ENCODE peak calls at places on chromosomes 11 and 22, in nine cellular contexts. One of them, this sample, is unnamed.

GRCh38 chr11:16512163-16512562 is 155.8 kb upstream of the SOX6 start:
- DNase-seq in fibroblast of the conjunctiva: no peak
- DNase-seq in stimulated activated CD4-positive, alpha-beta T cell treated with anti-CD3 and anti-CD28 coated beads, TNF-alpha, amount 100 ng/mL, for 48 hours: no peak
- DNase-seq in NT2/D1: no peak
- DNase-seq in T47D: no peak
- DNase-seq in GM12865: no peak
- DNase-seq in neural crest cell: no peak
- DNase-seq in SJSA1: no peak
- DNase-seq in effector memory CD4-positive, alpha-beta T cell: no peak
- DNase-seq in this sample: no peak

GRCh38 chr22:49900441-49901230 is 17.6 kb downstream of the ALG12 start:
- DNase-seq in NT2/D1: no peak
- DNase-seq in effector memory CD4-positive, alpha-beta T cell: no peak
- DNase-seq in stimulated activated CD4-positive, alpha-beta T cell treated with anti-CD3 and anti-CD28 coated beads, TNF-alpha, amount 100 ng/mL, for 48 hours: no peak
- DNase-seq in SJSA1: no peak
- DNase-seq in neural crest cell: no peak
- DNase-seq in fibroblast of the conjunctiva: no peak
- DNase-seq in GM12865: no peak
- DNase-seq in T47D: no peak
- DNase-seq in this sample: no peak

GRCh38 chr11:46127150-46127638 is 5.9 kb upstream of the PHF21A start:
- DNase-seq in T47D: peak; percentile 49
- DNase-seq in stimulated activated CD4-positive, alpha-beta T cell treated with anti-CD3 and anti-CD28 coated beads, TNF-alpha, amount 100 ng/mL, for 48 hours: peak; percentile 29
- DNase-seq in fibroblast of the conjunctiva: no peak
- DNase-seq in effector memory CD4-positive, alpha-beta T cell: peak; percentile 47
- DNase-seq in SJSA1: peak; percentile 54
- DNase-seq in GM12865: peak; percentile 77
- DNase-seq in NT2/D1: no peak
- DNase-seq in neural crest cell: no peak
- DNase-seq in this sample: no peak

GRCh38 chr11:62575156-62575555 is 1.5 kb upstream of the EEF1G start:
- DNase-seq in T47D: no peak
- DNase-seq in stimulated activated CD4-positive, alpha-beta T cell treated with anti-CD3 and anti-CD28 coated beads, TNF-alpha, amount 100 ng/mL, for 48 hours: no peak
- DNase-seq in effector memory CD4-positive, alpha-beta T cell: no peak
- DNase-seq in fibroblast of the conjunctiva: no peak
- DNase-seq in neural crest cell: no peak
- DNase-seq in GM12865: no peak
- DNase-seq in NT2/D1: no peak
- DNase-seq in SJSA1: no peak
- DNase-seq in this sample: no peak

GRCh38 chr22:20783844-20784723 is 10.2 kb downstream of the SERPIND1 start:
- DNase-seq in stimulated activated CD4-positive, alpha-beta T cell treated with anti-CD3 and anti-CD28 coated beads, TNF-alpha, amount 100 ng/mL, for 48 hours: peak; percentile 9
- DNase-seq in neural crest cell: peak; percentile 34
- DNase-seq in NT2/D1: no peak
- DNase-seq in effector memory CD4-positive, alpha-beta T cell: no peak
- DNase-seq in GM12865: peak; percentile 81
- DNase-seq in SJSA1: no peak
- DNase-seq in fibroblast of the conjunctiva: peak; percentile 42
- DNase-seq in T47D: no peak
- DNase-seq in this sample: peak; percentile 20

GRCh38 chr22:48721394-48721666 is 1106.3 kb downstream of the BRD1 start:
- DNase-seq in neural crest cell: no peak
- DNase-seq in GM12865: no peak
- DNase-seq in SJSA1: no peak
- DNase-seq in effector memory CD4-positive, alpha-beta T cell: no peak
- DNase-seq in NT2/D1: no peak
- DNase-seq in fibroblast of the conjunctiva: no peak
- DNase-seq in T47D: no peak
- DNase-seq in stimulated activated CD4-positive, alpha-beta T cell treated with anti-CD3 and anti-CD28 coated beads, TNF-alpha, amount 100 ng/mL, for 48 hours: no peak
- DNase-seq in this sample: no peak

GRCh38 chr11:134144744-134145143 is 75.9 kb downstream of the JAM3 start:
- DNase-seq in stimulated activated CD4-positive, alpha-beta T cell treated with anti-CD3 and anti-CD28 coated beads, TNF-alpha, amount 100 ng/mL, for 48 hours: no peak
- DNase-seq in fibroblast of the conjunctiva: no peak
- DNase-seq in T47D: no peak
- DNase-seq in neural crest cell: no peak
- DNase-seq in effector memory CD4-positive, alpha-beta T cell: no peak
- DNase-seq in SJSA1: no peak
- DNase-seq in NT2/D1: no peak
- DNase-seq in GM12865: no peak
- DNase-seq in this sample: no peak

GRCh38 chr22:39365406-39365782 is 15.6 kb downstream of the SYNGR1 start:
- DNase-seq in stimulated activated CD4-positive, alpha-beta T cell treated with anti-CD3 and anti-CD28 coated beads, TNF-alpha, amount 100 ng/mL, for 48 hours: no peak
- DNase-seq in effector memory CD4-positive, alpha-beta T cell: no peak
- DNase-seq in SJSA1: no peak
- DNase-seq in fibroblast of the conjunctiva: no peak
- DNase-seq in GM12865: no peak
- DNase-seq in neural crest cell: no peak
- DNase-seq in T47D: no peak
- DNase-seq in NT2/D1: no peak
- DNase-seq in this sample: no peak

GRCh38 chr11:587978-588380 is 11.7 kb downstream of the PHRF1 start:
- DNase-seq in effector memory CD4-positive, alpha-beta T cell: peak; percentile 76
- DNase-seq in stimulated activated CD4-positive, alpha-beta T cell treated with anti-CD3 and anti-CD28 coated beads, TNF-alpha, amount 100 ng/mL, for 48 hours: peak; percentile 73
- DNase-seq in fibroblast of the conjunctiva: no peak
- DNase-seq in T47D: no peak
- DNase-seq in GM12865: no peak
- DNase-seq in NT2/D1: no peak
- DNase-seq in SJSA1: no peak
- DNase-seq in neural crest cell: no peak
- DNase-seq in this sample: no peak

GRCh38 chr11:35146074-35146521 is 7.1 kb downstream of the CD44 start:
- DNase-seq in SJSA1: no peak
- DNase-seq in NT2/D1: no peak
- DNase-seq in stimulated activated CD4-positive, alpha-beta T cell treated with anti-CD3 and anti-CD28 coated beads, TNF-alpha, amount 100 ng/mL, for 48 hours: peak; percentile 83
- DNase-seq in effector memory CD4-positive, alpha-beta T cell: peak; percentile 63
- DNase-seq in T47D: no peak
- DNase-seq in GM12865: peak; percentile 91
- DNase-seq in neural crest cell: no peak
- DNase-seq in fibroblast of the conjunctiva: no peak
- DNase-seq in this sample: no peak

GRCh38 chr22:33923660-33924246 is 3.5 kb upstream of the LARGE1 start:
- DNase-seq in fibroblast of the conjunctiva: peak; percentile 45
- DNase-seq in T47D: peak; percentile 49
- DNase-seq in NT2/D1: peak; percentile 76
- DNase-seq in GM12865: peak; percentile 87
- DNase-seq in SJSA1: peak; percentile 68
- DNase-seq in stimulated activated CD4-positive, alpha-beta T cell treated with anti-CD3 and anti-CD28 coated beads, TNF-alpha, amount 100 ng/mL, for 48 hours: no peak
- DNase-seq in neural crest cell: peak; percentile 60
- DNase-seq in effector memory CD4-positive, alpha-beta T cell: no peak
- DNase-seq in this sample: no peak

GRCh38 chr11:34431979-34432378 is 6.8 kb upstream of the CAT start:
- DNase-seq in stimulated activated CD4-positive, alpha-beta T cell treated with anti-CD3 and anti-CD28 coated beads, TNF-alpha, amount 100 ng/mL, for 48 hours: no peak
- DNase-seq in NT2/D1: no peak
- DNase-seq in neural crest cell: no peak
- DNase-seq in SJSA1: no peak
- DNase-seq in fibroblast of the conjunctiva: no peak
- DNase-seq in effector memory CD4-positive, alpha-beta T cell: no peak
- DNase-seq in T47D: no peak
- DNase-seq in GM12865: no peak
- DNase-seq in this sample: no peak

GRCh38 chr11:130674686-130675085 is 226.2 kb downstream of the ADAMTS15 start:
- DNase-seq in neural crest cell: no peak
- DNase-seq in GM12865: no peak
- DNase-seq in SJSA1: no peak
- DNase-seq in fibroblast of the conjunctiva: no peak
- DNase-seq in effector memory CD4-positive, alpha-beta T cell: no peak
- DNase-seq in stimulated activated CD4-positive, alpha-beta T cell treated with anti-CD3 and anti-CD28 coated beads, TNF-alpha, amount 100 ng/mL, for 48 hours: no peak
- DNase-seq in T47D: no peak
- DNase-seq in NT2/D1: no peak
- DNase-seq in this sample: no peak

GRCh38 chr11:19164230-19164855 is 37.4 kb downstream of the CSRP3 start:
- DNase-seq in GM12865: no peak
- DNase-seq in fibroblast of the conjunctiva: no peak
- DNase-seq in stimulated activated CD4-positive, alpha-beta T cell treated with anti-CD3 and anti-CD28 coated beads, TNF-alpha, amount 100 ng/mL, for 48 hours: no peak
- DNase-seq in effector memory CD4-positive, alpha-beta T cell: no peak
- DNase-seq in neural crest cell: no peak
- DNase-seq in T47D: no peak
- DNase-seq in NT2/D1: no peak
- DNase-seq in SJSA1: no peak
- DNase-seq in this sample: no peak

GRCh38 chr11:94328587-94329080 is 24.3 kb downstream of the IZUMO1R start:
- DNase-seq in T47D: no peak
- DNase-seq in effector memory CD4-positive, alpha-beta T cell: no peak
- DNase-seq in SJSA1: no peak
- DNase-seq in fibroblast of the conjunctiva: no peak
- DNase-seq in stimulated activated CD4-positive, alpha-beta T cell treated with anti-CD3 and anti-CD28 coated beads, TNF-alpha, amount 100 ng/mL, for 48 hours: no peak
- DNase-seq in GM12865: no peak
- DNase-seq in neural crest cell: no peak
- DNase-seq in NT2/D1: no peak
- DNase-seq in this sample: no peak

GRCh38 chr11:12053606-12054361 is 45.4 kb upstream of the DKK3 start:
- DNase-seq in stimulated activated CD4-positive, alpha-beta T cell treated with anti-CD3 and anti-CD28 coated beads, TNF-alpha, amount 100 ng/mL, for 48 hours: no peak
- DNase-seq in T47D: no peak
- DNase-seq in NT2/D1: no peak
- DNase-seq in GM12865: no peak
- DNase-seq in fibroblast of the conjunctiva: peak; percentile 75
- DNase-seq in effector memory CD4-positive, alpha-beta T cell: no peak
- DNase-seq in SJSA1: no peak
- DNase-seq in neural crest cell: no peak
- DNase-seq in this sample: no peak

GRCh38 chr11:12506502-12506921 is 129.1 kb downstream of the PARVA start:
- DNase-seq in NT2/D1: no peak
- DNase-seq in SJSA1: no peak
- DNase-seq in fibroblast of the conjunctiva: no peak
- DNase-seq in T47D: no peak
- DNase-seq in effector memory CD4-positive, alpha-beta T cell: no peak
- DNase-seq in stimulated activated CD4-positive, alpha-beta T cell treated with anti-CD3 and anti-CD28 coated beads, TNF-alpha, amount 100 ng/mL, for 48 hours: no peak
- DNase-seq in neural crest cell: no peak
- DNase-seq in GM12865: no peak
- DNase-seq in this sample: no peak

GRCh38 chr11:85663080-85663729 is 1.7 kb downstream of the CREBZF start:
- DNase-seq in SJSA1: no peak
- DNase-seq in GM12865: no peak
- DNase-seq in T47D: no peak
- DNase-seq in NT2/D1: no peak
- DNase-seq in effector memory CD4-positive, alpha-beta T cell: no peak
- DNase-seq in stimulated activated CD4-positive, alpha-beta T cell treated with anti-CD3 and anti-CD28 coated beads, TNF-alpha, amount 100 ng/mL, for 48 hours: no peak
- DNase-seq in neural crest cell: no peak
- DNase-seq in fibroblast of the conjunctiva: no peak
- DNase-seq in this sample: no peak

GRCh38 chr11:437228-437870 is 4.5 kb downstream of the ANO9 start:
- DNase-seq in effector memory CD4-positive, alpha-beta T cell: no peak
- DNase-seq in fibroblast of the conjunctiva: no peak
- DNase-seq in stimulated activated CD4-positive, alpha-beta T cell treated with anti-CD3 and anti-CD28 coated beads, TNF-alpha, amount 100 ng/mL, for 48 hours: no peak
- DNase-seq in T47D: no peak
- DNase-seq in neural crest cell: no peak
- DNase-seq in SJSA1: no peak
- DNase-seq in GM12865: no peak
- DNase-seq in NT2/D1: no peak
- DNase-seq in this sample: no peak

GRCh38 chr11:57402188-57403066 is 12.0 kb upstream of the PRG2 start:
- DNase-seq in GM12865: no peak
- DNase-seq in stimulated activated CD4-positive, alpha-beta T cell treated with anti-CD3 and anti-CD28 coated beads, TNF-alpha, amount 100 ng/mL, for 48 hours: no peak
- DNase-seq in SJSA1: no peak
- DNase-seq in T47D: no peak
- DNase-seq in neural crest cell: no peak
- DNase-seq in fibroblast of the conjunctiva: no peak
- DNase-seq in NT2/D1: no peak
- DNase-seq in effector memory CD4-positive, alpha-beta T cell: no peak
- DNase-seq in this sample: no peak

GRCh38 chr11:47449541-47449940 is 605 bp upstream of the RAPSN start:
- DNase-seq in fibroblast of the conjunctiva: no peak
- DNase-seq in GM12865: no peak
- DNase-seq in neural crest cell: no peak
- DNase-seq in T47D: no peak
- DNase-seq in effector memory CD4-positive, alpha-beta T cell: no peak
- DNase-seq in SJSA1: no peak
- DNase-seq in NT2/D1: no peak
- DNase-seq in stimulated activated CD4-positive, alpha-beta T cell treated with anti-CD3 and anti-CD28 coated beads, TNF-alpha, amount 100 ng/mL, for 48 hours: no peak
- DNase-seq in this sample: no peak

GRCh38 chr11:69509381-69509780 is 27.9 kb downstream of the LINC01488 start:
- DNase-seq in neural crest cell: no peak
- DNase-seq in stimulated activated CD4-positive, alpha-beta T cell treated with anti-CD3 and anti-CD28 coated beads, TNF-alpha, amount 100 ng/mL, for 48 hours: no peak
- DNase-seq in SJSA1: no peak
- DNase-seq in effector memory CD4-positive, alpha-beta T cell: no peak
- DNase-seq in T47D: no peak
- DNase-seq in NT2/D1: no peak
- DNase-seq in fibroblast of the conjunctiva: no peak
- DNase-seq in GM12865: no peak
- DNase-seq in this sample: no peak

GRCh38 chr11:133955945-133956421 is 785 bp downstream of the IGSF9B start:
- DNase-seq in T47D: no peak
- DNase-seq in fibroblast of the conjunctiva: no peak
- DNase-seq in SJSA1: no peak
- DNase-seq in NT2/D1: no peak
- DNase-seq in effector memory CD4-positive, alpha-beta T cell: no peak
- DNase-seq in neural crest cell: no peak
- DNase-seq in GM12865: no peak
- DNase-seq in stimulated activated CD4-positive, alpha-beta T cell treated with anti-CD3 and anti-CD28 coated beads, TNF-alpha, amount 100 ng/mL, for 48 hours: no peak
- DNase-seq in this sample: no peak

GRCh38 chr22:31100762-31101525 is 6.4 kb downstream of the SELENOM start:
- DNase-seq in SJSA1: no peak
- DNase-seq in stimulated activated CD4-positive, alpha-beta T cell treated with anti-CD3 and anti-CD28 coated beads, TNF-alpha, amount 100 ng/mL, for 48 hours: no peak
- DNase-seq in neural crest cell: no peak
- DNase-seq in GM12865: no peak
- DNase-seq in effector memory CD4-positive, alpha-beta T cell: no peak
- DNase-seq in NT2/D1: no peak
- DNase-seq in fibroblast of the conjunctiva: no peak
- DNase-seq in T47D: no peak
- DNase-seq in this sample: no peak

GRCh38 chr22:36277482-36278291 is 24.8 kb downstream of the APOL1 start:
- DNase-seq in effector memory CD4-positive, alpha-beta T cell: peak; percentile 47
- DNase-seq in SJSA1: peak; percentile 69
- DNase-seq in stimulated activated CD4-positive, alpha-beta T cell treated with anti-CD3 and anti-CD28 coated beads, TNF-alpha, amount 100 ng/mL, for 48 hours: peak; percentile 61
- DNase-seq in GM12865: peak; percentile 84
- DNase-seq in NT2/D1: peak; percentile 35
- DNase-seq in T47D: peak; percentile 35
- DNase-seq in neural crest cell: peak; percentile 45
- DNase-seq in fibroblast of the conjunctiva: peak; percentile 43
- DNase-seq in this sample: no peak

GRCh38 chr22:48760481-48761238 is 1067.0 kb downstream of the BRD1 start:
- DNase-seq in T47D: no peak
- DNase-seq in stimulated activated CD4-positive, alpha-beta T cell treated with anti-CD3 and anti-CD28 coated beads, TNF-alpha, amount 100 ng/mL, for 48 hours: no peak
- DNase-seq in effector memory CD4-positive, alpha-beta T cell: no peak
- DNase-seq in GM12865: no peak
- DNase-seq in NT2/D1: no peak
- DNase-seq in neural crest cell: peak; percentile 0
- DNase-seq in SJSA1: peak; percentile 33
- DNase-seq in fibroblast of the conjunctiva: no peak
- DNase-seq in this sample: no peak

GRCh38 chr22:32204211-32204855 is 540 bp downstream of the RFPL2 start:
- DNase-seq in NT2/D1: no peak
- DNase-seq in effector memory CD4-positive, alpha-beta T cell: no peak
- DNase-seq in GM12865: no peak
- DNase-seq in fibroblast of the conjunctiva: no peak
- DNase-seq in SJSA1: no peak
- DNase-seq in T47D: peak; percentile 13
- DNase-seq in stimulated activated CD4-positive, alpha-beta T cell treated with anti-CD3 and anti-CD28 coated beads, TNF-alpha, amount 100 ng/mL, for 48 hours: no peak
- DNase-seq in neural crest cell: no peak
- DNase-seq in this sample: no peak

GRCh38 chr11:133934599-133935550 is 21.9 kb downstream of the IGSF9B start:
- DNase-seq in neural crest cell: peak; percentile 50
- DNase-seq in GM12865: peak; percentile 14
- DNase-seq in fibroblast of the conjunctiva: no peak
- DNase-seq in T47D: no peak
- DNase-seq in NT2/D1: no peak
- DNase-seq in effector memory CD4-positive, alpha-beta T cell: no peak
- DNase-seq in SJSA1: no peak
- DNase-seq in stimulated activated CD4-positive, alpha-beta T cell treated with anti-CD3 and anti-CD28 coated beads, TNF-alpha, amount 100 ng/mL, for 48 hours: no peak
- DNase-seq in this sample: no peak

GRCh38 chr11:3195251-3196160 is 23.1 kb downstream of the MRGPRG start:
- DNase-seq in NT2/D1: no peak
- DNase-seq in effector memory CD4-positive, alpha-beta T cell: no peak
- DNase-seq in stimulated activated CD4-positive, alpha-beta T cell treated with anti-CD3 and anti-CD28 coated beads, TNF-alpha, amount 100 ng/mL, for 48 hours: no peak
- DNase-seq in neural crest cell: no peak
- DNase-seq in GM12865: no peak
- DNase-seq in fibroblast of the conjunctiva: no peak
- DNase-seq in T47D: no peak
- DNase-seq in SJSA1: no peak
- DNase-seq in this sample: no peak

GRCh38 chr11:10376061-10376460 is 71.2 kb downstream of the ADM start:
- DNase-seq in stimulated activated CD4-positive, alpha-beta T cell treated with anti-CD3 and anti-CD28 coated beads, TNF-alpha, amount 100 ng/mL, for 48 hours: no peak
- DNase-seq in SJSA1: no peak
- DNase-seq in GM12865: no peak
- DNase-seq in NT2/D1: no peak
- DNase-seq in fibroblast of the conjunctiva: no peak
- DNase-seq in effector memory CD4-positive, alpha-beta T cell: no peak
- DNase-seq in T47D: no peak
- DNase-seq in neural crest cell: no peak
- DNase-seq in this sample: no peak

GRCh38 chr22:33014621-33015020 is 43.6 kb downstream of the SYN3 start:
- DNase-seq in stimulated activated CD4-positive, alpha-beta T cell treated with anti-CD3 and anti-CD28 coated beads, TNF-alpha, amount 100 ng/mL, for 48 hours: no peak
- DNase-seq in neural crest cell: no peak
- DNase-seq in NT2/D1: no peak
- DNase-seq in effector memory CD4-positive, alpha-beta T cell: no peak
- DNase-seq in fibroblast of the conjunctiva: no peak
- DNase-seq in T47D: no peak
- DNase-seq in SJSA1: no peak
- DNase-seq in GM12865: no peak
- DNase-seq in this sample: no peak